ENCODE peak calls at places on chromosomes 16 and 17, in four cellular contexts. Z is stimulated activated CD8-positive, alpha-beta memory T cell treated with anti-CD3 and anti-CD28 coated beads, Interleukin-7, amount 100 ng/mL, for 4 hours; C is EH; K is LHCN-M2. Q is an unnamed sample.

GRCh38 chr17:10429416-10430045 is 7.8 kb upstream of the MYH8 start:
- DNase-seq in C (peak), K (peak), Z (no peak), Q (no peak)

GRCh38 chr16:86029131-86029741 is 130.3 kb downstream of the IRF8 start:
- DNase-seq in K (no peak), C (peak), Z (no peak), Q (no peak)

GRCh38 chr17:32276217-32276616 is 10.6 kb downstream of the RHBDL3 start:
- DNase-seq in K (peak), Z (no peak), C (no peak), Q (no peak)

GRCh38 chr17:78230996-78231931 is at the start of gene TMEM235:
- DNase-seq in K (no peak), C (no peak), Z (no peak), Q (no peak)

GRCh38 chr16:30787613-30788378 is 791 bp upstream of the ZNF629 start:
- DNase-seq in C (no peak), Z (no peak), K (no peak), Q (no peak)

GRCh38 chr17:4858880-4859260 is 25.7 kb downstream of the MINK1 start:
- DNase-seq in C (peak), Z (no peak), K (no peak), Q (no peak)

GRCh38 chr17:81437221-81437651 is 42.0 kb downstream of the BAHCC1 start:
- DNase-seq in K (no peak), Z (no peak), C (no peak), Q (no peak)

GRCh38 chr17:8366231-8366630 is 10.3 kb downstream of the KRABD2 start:
- DNase-seq in K (no peak), Z (no peak), C (peak), Q (no peak)

GRCh38 chr17:15398291-15398690 is 56.9 kb upstream of the TEKT3 start:
- DNase-seq in K (peak), Z (no peak), C (peak), Q (no peak)

GRCh38 chr17:70144260-70144846 is 25.0 kb upstream of the KCNJ2 start:
- DNase-seq in K (peak), Z (no peak), C (peak), Q (no peak)

GRCh38 chr16:67101683-67102082 is 8.1 kb upstream of the PHAF1 start:
- DNase-seq in C (peak), K (peak), Z (no peak), Q (no peak)

GRCh38 chr16:58022601-58023371 is 2.8 kb upstream of the MMP15 start:
- DNase-seq in C (peak), Z (no peak), K (peak), Q (no peak)

GRCh38 chr17:18143044-18143936 is 34.7 kb downstream of the MYO15A start:
- DNase-seq in C (peak), Z (no peak), K (no peak), Q (no peak)

GRCh38 chr17:48127371-48128051 is 19.9 kb downstream of the SNX11 start:
- DNase-seq in K (peak), Z (no peak), C (peak), Q (no peak)

GRCh38 chr16:66874079-66874775 is 6.1 kb upstream of the PDP2 start:
- DNase-seq in K (peak), Z (no peak), C (peak), Q (no peak)

GRCh38 chr17:28216528-28216927 is 102.5 kb upstream of the TMEM97 start:
- DNase-seq in Z (no peak), K (peak), C (peak), Q (no peak)

GRCh38 chr16:17359778-17360177 is 111.0 kb downstream of the XYLT1 start:
- DNase-seq in C (peak), K (peak), Z (peak), Q (no peak)

GRCh38 chr17:1491406-1492248 is 859 bp downstream of the MYO1C start:
- DNase-seq in Z (peak), C (peak), K (no peak), Q (no peak)

GRCh38 chr16:1723450-1724147 is 17.6 kb downstream of the MAPK8IP3 start:
- DNase-seq in C (peak), K (peak), Z (no peak), Q (no peak)

GRCh38 chr16:52713740-52714139 is 166.8 kb upstream of the TOX3 start:
- DNase-seq in Z (no peak), K (no peak), C (no peak), Q (no peak)

GRCh38 chr17:78180508-78180907 is 6.3 kb downstream of the TK1 start:
- DNase-seq in K (no peak), C (no peak), Z (no peak), Q (no peak)

GRCh38 chr17:79777844-79778503 is at the start of gene CBX2:
- DNase-seq in Z (peak), C (peak), K (peak), Q (no peak)

GRCh38 chr17:143785-144281 is 6.5 kb downstream of the SCGB1C2 start:
- DNase-seq in Z (peak), K (peak), C (peak), Q (no peak)

GRCh38 chr16:4846503-4846900 is 586 bp downstream of the GLYR1 start:
- DNase-seq in K (peak), Z (no peak), C (peak), Q (no peak)

GRCh38 chr17:81478119-81478518 is 34.5 kb downstream of the ACTG1 start:
- DNase-seq in Z (no peak), K (no peak), C (no peak), Q (no peak)

GRCh38 chr16:57708168-57708567 is 13.6 kb downstream of the DRC7 start:
- DNase-seq in C (no peak), Z (no peak), K (no peak), Q (no peak)

GRCh38 chr16:79997257-79997656 is 396.7 kb upstream of the MAF start:
- DNase-seq in Z (no peak), K (peak), C (peak), Q (no peak)

Q was measured in GM12878.